ENCODE peak calls at places on chromosomes 11 and 22, in five cellular contexts. One of them, this sample, is unnamed.

GRCh38 chr11:72679869-72680268 is 5.6 kb upstream of the PDE2A start:
- DNase-seq in ovary: no peak
- DNase-seq in prostate gland: no peak
- DNase-seq in right lobe of liver: no peak
- DNase-seq in endothelial cell of umbilical vein: no peak
- DNase-seq in this sample: no peak

GRCh38 chr11:64846998-64847666 is 2.7 kb upstream of the CDC42BPG start:
- DNase-seq in ovary: peak
- DNase-seq in prostate gland: peak
- DNase-seq in right lobe of liver: peak
- DNase-seq in endothelial cell of umbilical vein: peak
- DNase-seq in this sample: peak

GRCh38 chr11:28140689-28141455 is 32.7 kb downstream of the METTL15 start:
- DNase-seq in ovary: no peak
- DNase-seq in prostate gland: no peak
- DNase-seq in right lobe of liver: no peak
- DNase-seq in endothelial cell of umbilical vein: no peak
- DNase-seq in this sample: no peak

GRCh38 chr11:72225411-72225951 is 914 bp downstream of the INPPL1 start:
- DNase-seq in ovary: peak
- DNase-seq in prostate gland: no peak
- DNase-seq in right lobe of liver: no peak
- DNase-seq in endothelial cell of umbilical vein: no peak
- DNase-seq in this sample: no peak

GRCh38 chr11:44067266-44067665 is 1.2 kb downstream of the ACCS start:
- DNase-seq in ovary: no peak
- DNase-seq in prostate gland: no peak
- DNase-seq in right lobe of liver: no peak
- DNase-seq in endothelial cell of umbilical vein: no peak
- DNase-seq in this sample: no peak

GRCh38 chr22:41446057-41446501 is 522 bp downstream of the TOB2 start:
- DNase-seq in ovary: peak
- DNase-seq in prostate gland: peak
- DNase-seq in right lobe of liver: peak
- DNase-seq in endothelial cell of umbilical vein: peak
- DNase-seq in this sample: no peak

GRCh38 chr11:45169310-45170072 is 23.1 kb downstream of the PRDM11 start:
- DNase-seq in ovary: no peak
- DNase-seq in prostate gland: no peak
- DNase-seq in right lobe of liver: no peak
- DNase-seq in endothelial cell of umbilical vein: no peak
- DNase-seq in this sample: no peak

GRCh38 chr22:38655532-38656255 is 498 bp downstream of the FAM227A start:
- DNase-seq in ovary: no peak
- DNase-seq in prostate gland: no peak
- DNase-seq in right lobe of liver: peak
- DNase-seq in endothelial cell of umbilical vein: no peak
- DNase-seq in this sample: no peak

GRCh38 chr22:29030016-29030617 is 31.5 kb downstream of the C22orf31 start:
- DNase-seq in ovary: no peak
- DNase-seq in prostate gland: no peak
- DNase-seq in right lobe of liver: no peak
- DNase-seq in endothelial cell of umbilical vein: no peak
- DNase-seq in this sample: no peak

GRCh38 chr11:76628408-76628947 is 42.1 kb downstream of the LRRC32 start:
- DNase-seq in ovary: no peak
- DNase-seq in prostate gland: no peak
- DNase-seq in right lobe of liver: no peak
- DNase-seq in endothelial cell of umbilical vein: no peak
- DNase-seq in this sample: no peak

GRCh38 chr22:22548910-22549309 is 10.2 kb downstream of the PRAME start:
- DNase-seq in ovary: no peak
- DNase-seq in prostate gland: no peak
- DNase-seq in right lobe of liver: no peak
- DNase-seq in endothelial cell of umbilical vein: no peak
- DNase-seq in this sample: no peak

GRCh38 chr11:46446343-46446751 is 54.8 kb upstream of the CHRM4 start:
- DNase-seq in ovary: no peak
- DNase-seq in prostate gland: no peak
- DNase-seq in right lobe of liver: no peak
- DNase-seq in endothelial cell of umbilical vein: peak
- DNase-seq in this sample: no peak

GRCh38 chr11:12188548-12189317 is 78.3 kb downstream of the MICAL2 start:
- DNase-seq in ovary: no peak
- DNase-seq in prostate gland: no peak
- DNase-seq in right lobe of liver: no peak
- DNase-seq in endothelial cell of umbilical vein: no peak
- DNase-seq in this sample: no peak

GRCh38 chr11:44964526-44965209 is 14.0 kb upstream of the TP53I11 start:
- DNase-seq in ovary: no peak
- DNase-seq in prostate gland: no peak
- DNase-seq in right lobe of liver: no peak
- DNase-seq in endothelial cell of umbilical vein: no peak
- DNase-seq in this sample: no peak

GRCh38 chr11:119688362-119688761 is 40.6 kb downstream of the NECTIN1 start:
- DNase-seq in ovary: no peak
- DNase-seq in prostate gland: no peak
- DNase-seq in right lobe of liver: no peak
- DNase-seq in endothelial cell of umbilical vein: no peak
- DNase-seq in this sample: no peak

GRCh38 chr11:20464566-20464965 is 77.0 kb downstream of the PRMT3 start:
- DNase-seq in ovary: no peak
- DNase-seq in prostate gland: no peak
- DNase-seq in right lobe of liver: no peak
- DNase-seq in endothelial cell of umbilical vein: no peak
- DNase-seq in this sample: no peak

GRCh38 chr11:7385532-7385931 is 99.8 kb upstream of the OLFML1 start:
- DNase-seq in ovary: no peak
- DNase-seq in prostate gland: no peak
- DNase-seq in right lobe of liver: no peak
- DNase-seq in endothelial cell of umbilical vein: no peak
- DNase-seq in this sample: no peak

GRCh38 chr11:110044226-110044968 is 48.8 kb upstream of the ZC3H12C start:
- DNase-seq in ovary: no peak
- DNase-seq in prostate gland: no peak
- DNase-seq in right lobe of liver: no peak
- DNase-seq in endothelial cell of umbilical vein: no peak
- DNase-seq in this sample: no peak

GRCh38 chr11:118921929-118922744 is 3.6 kb downstream of the BCL9L start:
- DNase-seq in ovary: peak
- DNase-seq in prostate gland: peak
- DNase-seq in right lobe of liver: peak
- DNase-seq in endothelial cell of umbilical vein: peak
- DNase-seq in this sample: no peak

GRCh38 chr11:121236115-121237001 is 56.2 kb upstream of the SC5D start:
- DNase-seq in ovary: no peak
- DNase-seq in prostate gland: no peak
- DNase-seq in right lobe of liver: no peak
- DNase-seq in endothelial cell of umbilical vein: peak
- DNase-seq in this sample: no peak

GRCh38 chr11:15903246-15903645 is 453.1 kb downstream of the SOX6 start:
- DNase-seq in ovary: no peak
- DNase-seq in prostate gland: no peak
- DNase-seq in right lobe of liver: peak
- DNase-seq in endothelial cell of umbilical vein: no peak
- DNase-seq in this sample: no peak

GRCh38 chr22:24894220-24894975 is 52.1 kb downstream of the LHFPL7 start:
- DNase-seq in ovary: peak
- DNase-seq in prostate gland: peak
- DNase-seq in right lobe of liver: peak
- DNase-seq in endothelial cell of umbilical vein: peak
- DNase-seq in this sample: no peak

GRCh38 chr11:134332189-134332631 is 422 bp downstream of the GLB1L2 start:
- DNase-seq in ovary: peak
- DNase-seq in prostate gland: peak
- DNase-seq in right lobe of liver: no peak
- DNase-seq in endothelial cell of umbilical vein: no peak
- DNase-seq in this sample: no peak

GRCh38 chr11:1082728-1083620 is 8.3 kb downstream of the MUC2 start:
- DNase-seq in ovary: peak
- DNase-seq in prostate gland: no peak
- DNase-seq in right lobe of liver: peak
- DNase-seq in endothelial cell of umbilical vein: no peak
- DNase-seq in this sample: no peak

GRCh38 chr11:8061555-8062428 is 19.2 kb upstream of the TUB start:
- DNase-seq in ovary: no peak
- DNase-seq in prostate gland: no peak
- DNase-seq in right lobe of liver: no peak
- DNase-seq in endothelial cell of umbilical vein: no peak
- DNase-seq in this sample: no peak

GRCh38 chr11:69297926-69298777 is 4.2 kb downstream of the MYEOV start:
- DNase-seq in ovary: no peak
- DNase-seq in prostate gland: peak
- DNase-seq in right lobe of liver: peak
- DNase-seq in endothelial cell of umbilical vein: peak
- DNase-seq in this sample: peak

GRCh38 chr11:122981388-122982264 is at the start of gene BSX:
- DNase-seq in ovary: no peak
- DNase-seq in prostate gland: no peak
- DNase-seq in right lobe of liver: no peak
- DNase-seq in endothelial cell of umbilical vein: peak
- DNase-seq in this sample: no peak

GRCh38 chr22:39232806-39233735 is 11.7 kb downstream of the PDGFB start:
- DNase-seq in ovary: no peak
- DNase-seq in prostate gland: no peak
- DNase-seq in right lobe of liver: no peak
- DNase-seq in endothelial cell of umbilical vein: no peak
- DNase-seq in this sample: no peak

GRCh38 chr11:123381817-123382554 is 48.1 kb upstream of the GRAMD1B start:
- DNase-seq in ovary: no peak
- DNase-seq in prostate gland: no peak
- DNase-seq in right lobe of liver: no peak
- DNase-seq in endothelial cell of umbilical vein: no peak
- DNase-seq in this sample: no peak

GRCh38 chr11:26522912-26523610 is 49.0 kb downstream of the MUC15 start:
- DNase-seq in ovary: no peak
- DNase-seq in prostate gland: no peak
- DNase-seq in right lobe of liver: no peak
- DNase-seq in endothelial cell of umbilical vein: no peak
- DNase-seq in this sample: no peak

GRCh38 chr11:126405906-126406305 is 50.4 kb downstream of the ST3GAL4 start:
- DNase-seq in ovary: no peak
- DNase-seq in prostate gland: no peak
- DNase-seq in right lobe of liver: no peak
- DNase-seq in endothelial cell of umbilical vein: no peak
- DNase-seq in this sample: no peak

GRCh38 chr11:35347921-35348331 is 71.4 kb downstream of the SLC1A2 start:
- DNase-seq in ovary: no peak
- DNase-seq in prostate gland: no peak
- DNase-seq in right lobe of liver: no peak
- DNase-seq in endothelial cell of umbilical vein: no peak
- DNase-seq in this sample: no peak
- TF ChIP-seq POLR2A in ovary: no peak
- TF ChIP-seq POLR2A in prostate gland: no peak
- TF ChIP-seq POLR2A in right lobe of liver: no peak
- TF ChIP-seq POLR2A in endothelial cell of umbilical vein: no peak
- TF ChIP-seq POLR2A in this sample: no peak

DNA sequence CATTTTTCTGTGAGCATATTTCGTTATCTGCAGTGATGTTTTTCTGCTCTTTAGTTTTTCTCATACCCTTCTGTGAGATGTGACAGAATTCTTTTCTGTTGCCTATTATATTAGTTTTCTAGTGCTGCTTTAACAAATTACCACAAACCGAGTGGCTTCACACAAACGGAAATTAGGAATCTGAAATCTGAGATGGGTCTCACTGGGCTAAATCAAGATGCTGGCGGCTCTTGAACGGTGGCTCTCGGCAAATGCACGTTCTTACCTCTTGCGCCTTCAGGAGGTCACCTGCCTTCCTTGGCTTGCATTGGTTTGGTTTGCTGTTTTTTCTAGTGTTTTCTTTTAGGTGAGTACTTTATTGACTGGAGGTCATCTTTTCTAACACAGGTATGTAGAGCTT is 13.0 kb downstream of the ZBED4 start:
- DNase-seq in ovary: no peak
- DNase-seq in prostate gland: no peak
- DNase-seq in right lobe of liver: no peak
- DNase-seq in endothelial cell of umbilical vein: no peak
- DNase-seq in this sample: no peak
- TF ChIP-seq POLR2A in ovary: no peak
- TF ChIP-seq POLR2A in prostate gland: no peak
- TF ChIP-seq POLR2A in right lobe of liver: no peak
- TF ChIP-seq POLR2A in endothelial cell of umbilical vein: no peak
- TF ChIP-seq POLR2A in this sample: no peak

GRCh38 chr11:65857500-65858353 is at the start of gene CFL1:
- DNase-seq in ovary: peak
- DNase-seq in prostate gland: peak
- DNase-seq in right lobe of liver: peak
- DNase-seq in endothelial cell of umbilical vein: peak
- DNase-seq in this sample: peak

GRCh38 chr11:65859812-65860277 is 388 bp upstream of the MUS81 start:
- DNase-seq in ovary: no peak
- DNase-seq in prostate gland: no peak
- DNase-seq in right lobe of liver: no peak
- DNase-seq in endothelial cell of umbilical vein: no peak
- DNase-seq in this sample: no peak

GRCh38 chr11:65860278-65861164 is at the start of gene MUS81:
- DNase-seq in ovary: peak
- DNase-seq in prostate gland: peak
- DNase-seq in right lobe of liver: peak
- DNase-seq in endothelial cell of umbilical vein: peak
- DNase-seq in this sample: peak

GRCh38 chr11:65858354-65859133 is 564 bp upstream of the CFL1 start:
- DNase-seq in ovary: no peak
- DNase-seq in prostate gland: no peak
- DNase-seq in right lobe of liver: no peak
- DNase-seq in endothelial cell of umbilical vein: no peak
- DNase-seq in this sample: no peak

GRCh38 chr11:65859134-65859811 is 960 bp upstream of the MUS81 start:
- DNase-seq in ovary: peak
- DNase-seq in prostate gland: peak
- DNase-seq in right lobe of liver: peak
- DNase-seq in endothelial cell of umbilical vein: peak
- DNase-seq in this sample: peak
- TF ChIP-seq POLR2A in ovary: peak
- TF ChIP-seq POLR2A in prostate gland: peak
- TF ChIP-seq POLR2A in right lobe of liver: peak
- TF ChIP-seq POLR2A in endothelial cell of umbilical vein: peak
- TF ChIP-seq POLR2A in this sample: peak

DNA sequence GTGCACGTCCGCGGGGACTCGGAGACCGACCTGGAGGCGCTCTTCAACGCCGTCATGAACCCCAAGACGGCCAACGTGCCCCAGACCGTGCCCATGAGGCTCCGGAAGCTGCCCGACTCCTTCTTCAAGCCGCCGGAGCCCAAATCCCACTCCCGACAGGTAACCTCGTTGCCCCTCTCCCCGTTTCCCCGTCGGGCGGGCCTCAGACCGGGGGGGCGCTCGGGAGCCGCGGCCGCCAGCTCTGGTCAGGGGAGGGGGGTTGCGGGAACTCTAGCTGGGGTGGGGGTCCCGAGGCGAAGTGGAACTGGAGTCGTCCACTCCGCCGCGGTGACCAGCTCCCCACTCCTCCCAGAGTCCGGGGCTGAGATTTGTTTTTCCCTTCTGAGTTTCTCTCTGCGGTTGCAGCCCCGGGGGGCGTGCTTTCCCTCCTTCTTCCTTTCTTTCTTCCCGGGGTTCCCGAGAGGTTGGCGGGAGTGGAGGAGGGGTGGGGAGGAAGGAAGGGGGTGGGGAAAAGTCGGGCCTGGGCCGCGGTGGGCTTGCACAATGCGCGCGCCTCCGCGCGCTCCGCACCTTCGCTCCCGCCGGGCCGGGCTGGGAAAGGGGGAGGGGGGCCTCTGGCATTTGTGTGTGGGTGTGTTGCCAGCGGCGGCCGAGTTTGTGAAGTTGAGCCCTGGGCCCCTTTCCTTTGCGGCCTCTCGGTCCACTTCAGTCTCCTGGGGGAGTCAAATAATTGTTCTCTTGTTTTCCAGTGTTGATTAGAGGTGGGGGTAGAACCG is 952 bp downstream of the YAP1 start:
- DNase-seq in ovary: peak
- DNase-seq in prostate gland: peak
- DNase-seq in right lobe of liver: peak
- DNase-seq in endothelial cell of umbilical vein: peak
- DNase-seq in this sample: no peak
- TF ChIP-seq POLR2A in ovary: no peak
- TF ChIP-seq POLR2A in prostate gland: no peak
- TF ChIP-seq POLR2A in right lobe of liver: no peak
- TF ChIP-seq POLR2A in endothelial cell of umbilical vein: peak
- TF ChIP-seq POLR2A in this sample: no peak

This sample was measured in esophagus squamous epithelium.